ENCODE peak calls at places on chromosomes 5 and 9, in five cellular contexts. M is ureter, Z is A549, O is mesendoderm, X is caudate nucleus. S is an unnamed sample.
A peak's percentile ranks its signal among the peaks of the same experiment; 100 is the strongest.

GRCh38 chr9:35962126-35962906 is 4.4 kb upstream of the OR2S2 start:
- DNase-seq in X (no peak), O (no peak), M (no peak), Z (no peak), S (no peak)

GRCh38 chr5:86869268-86869667 is 251.5 kb downstream of the COX7C start:
- DNase-seq in Z (no peak), X (no peak), O (no peak), M (no peak), S (no peak)

GRCh38 chr5:1054799-1055775 is 46.5 kb downstream of the NKD2 start:
- DNase-seq in M (no peak), X (no peak), Z (no peak), O (no peak), S (no peak)

GRCh38 chr5:161230222-161230621 is 316.3 kb downstream of the GABRB2 start:
- DNase-seq in M (no peak), O (peak; percentile 21), X (no peak), Z (no peak), S (no peak)

GRCh38 chr9:131019387-131020239 is 10.6 kb downstream of the LAMC3 start:
- DNase-seq in M (peak; percentile 81), Z (no peak), X (no peak), O (no peak), S (no peak)

GRCh38 chr9:129312251-129312650 is 134.2 kb upstream of the IER5L start:
- DNase-seq in O (no peak), X (no peak), M (no peak), Z (no peak), S (peak; percentile 58)

GRCh38 chr5:40437452-40437861 is 242.3 kb upstream of the PTGER4 start:
- DNase-seq in O (peak; percentile 6), M (no peak), Z (peak; percentile 47), X (no peak), S (no peak)

GRCh38 chr5:177378884-177379883 is 5.0 kb upstream of the SLC34A1 start:
- DNase-seq in O (no peak), M (no peak), X (no peak), Z (peak; percentile 89), S (no peak)

GRCh38 chr9:127746959-127747569 is 12.0 kb upstream of the TOR2A start:
- DNase-seq in O (peak; percentile 44), M (no peak), Z (no peak), X (no peak), S (no peak)

GRCh38 chr9:115103746-115104477 is 14.0 kb downstream of the TNC start:
- DNase-seq in Z (no peak), X (no peak), M (no peak), O (no peak), S (no peak)

GRCh38 chr5:150213530-150213929 is 23.7 kb downstream of the SLC6A7 start:
- DNase-seq in Z (no peak), O (no peak), X (no peak), M (no peak), S (no peak)

GRCh38 chr9:33159058-33159759 is 7.9 kb downstream of the B4GALT1 start:
- DNase-seq in M (peak; percentile 74), X (no peak), Z (peak; percentile 69), O (peak; percentile 23), S (no peak)

GRCh38 chr9:120866651-120867050 is 10.3 kb downstream of the PHF19 start:
- DNase-seq in X (no peak), M (no peak), Z (no peak), O (no peak), S (no peak)